ENCODE peak calls at places on chromosomes 4 and X, in seven cellular contexts. L, X, V, G, C, M and E are unnamed samples.

GRCh38 chrX:50952406-50952805 is 41.9 kb downstream of the BMP15 start:
- DNase-seq in L (no peak), X (no peak), V (no peak), G (no peak), C (no peak), M (no peak), E (no peak)

GRCh38 chr4:67712000-67712625 is 11.2 kb upstream of the UBA6 start:
- DNase-seq in L (no peak), X (no peak), V (no peak), G (no peak), C (peak; percentile 16), M (no peak), E (no peak)

GRCh38 chr4:72569719-72570235 is 756 bp upstream of the ADAMTS3 start:
- DNase-seq in L (no peak), X (no peak), V (no peak), G (peak; percentile 17), C (no peak), M (no peak), E (no peak)

GRCh38 chrX:134625315-134625718 is 33.0 kb downstream of the PLAC1 start:
- DNase-seq in L (no peak), X (no peak), V (no peak), G (no peak), C (no peak), M (no peak), E (no peak)

GRCh38 chr4:96912731-96913130 is 1072.8 kb downstream of the PDHA2 start:
- DNase-seq in L (peak; percentile 31), X (no peak), V (no peak), G (no peak), C (peak; percentile 23), M (no peak), E (no peak)

GRCh38 chrX:130418066-130418465 is 16.3 kb downstream of the RBMX2 start:
- DNase-seq in L (no peak), X (no peak), V (no peak), G (no peak), C (no peak), M (no peak), E (no peak)

GRCh38 chr4:68498413-68499007 is 51.2 kb downstream of the TMPRSS11E start:
- DNase-seq in L (peak; percentile 50), X (peak; percentile 90), V (peak; percentile 80), G (peak; percentile 62), C (peak; percentile 78), M (peak; percentile 50), E (peak; percentile 45)

GRCh38 chr4:8281519-8282133 is 12.1 kb downstream of the HTRA3 start:
- DNase-seq in L (no peak), X (no peak), V (no peak), G (peak; percentile 74), C (no peak), M (peak; percentile 78), E (no peak)

GRCh38 chrX:123339201-123339905 is 155.3 kb downstream of the GRIA3 start:
- DNase-seq in L (no peak), X (peak; percentile 14), V (no peak), G (no peak), C (no peak), M (no peak), E (no peak)

GRCh38 chr4:48262926-48263325 is 6.7 kb downstream of the TEC start:
- DNase-seq in L (no peak), X (no peak), V (no peak), G (peak; percentile 75), C (no peak), M (peak; percentile 49), E (no peak)

GRCh38 chrX:47796433-47796906 is 40.2 kb upstream of the ZNF81 start:
- DNase-seq in L (no peak), X (no peak), V (no peak), G (peak; percentile 84), C (no peak), M (no peak), E (no peak)

GRCh38 chr4:135185256-135185655 is 983.7 kb upstream of the PABPC4L start:
- DNase-seq in L (no peak), X (no peak), V (no peak), G (no peak), C (peak; percentile 51), M (no peak), E (no peak)

GRCh38 chrX:15816886-15817285 is 26.6 kb downstream of the ZRSR2 start:
- DNase-seq in L (no peak), X (peak; percentile 28), V (peak; percentile 6), G (no peak), C (peak; percentile 72), M (no peak), E (no peak)

GRCh38 chr4:86921608-86922252 is 13.1 kb upstream of the AFF1 start:
- DNase-seq in L (no peak), X (no peak), V (no peak), G (no peak), C (no peak), M (no peak), E (no peak)

GRCh38 chr4:8913121-8913857 is 41.6 kb upstream of the HMX1 start:
- DNase-seq in L (no peak), X (no peak), V (no peak), G (no peak), C (no peak), M (no peak), E (no peak)

GRCh38 chr4:151389316-151389715 is 19.7 kb upstream of the FHIP1A start:
- DNase-seq in L (no peak), X (no peak), V (no peak), G (no peak), C (no peak), M (no peak), E (no peak)

GRCh38 chr4:118740869-118741268 is 55.7 kb downstream of the METTL14 start:
- DNase-seq in L (no peak), X (no peak), V (peak; percentile 33), G (no peak), C (no peak), M (no peak), E (no peak)

GRCh38 chr4:24928708-24929107 is 15.9 kb upstream of the CCDC149 start:
- DNase-seq in L (no peak), X (no peak), V (no peak), G (no peak), C (no peak), M (no peak), E (no peak)

GRCh38 chrX:103304705-103305104 is 6.1 kb downstream of the BEX2 start:
- DNase-seq in L (no peak), X (no peak), V (no peak), G (no peak), C (no peak), M (no peak), E (no peak)

GRCh38 chr4:43008793-43009192 is 116.3 kb downstream of the GRXCR1 start:
- DNase-seq in L (no peak), X (no peak), V (no peak), G (no peak), C (no peak), M (no peak), E (no peak)

GRCh38 chr4:1077711-1078477 is 35.5 kb downstream of the RNF212 start:
- DNase-seq in L (no peak), X (no peak), V (no peak), G (no peak), C (no peak), M (no peak), E (no peak)

DNA sequence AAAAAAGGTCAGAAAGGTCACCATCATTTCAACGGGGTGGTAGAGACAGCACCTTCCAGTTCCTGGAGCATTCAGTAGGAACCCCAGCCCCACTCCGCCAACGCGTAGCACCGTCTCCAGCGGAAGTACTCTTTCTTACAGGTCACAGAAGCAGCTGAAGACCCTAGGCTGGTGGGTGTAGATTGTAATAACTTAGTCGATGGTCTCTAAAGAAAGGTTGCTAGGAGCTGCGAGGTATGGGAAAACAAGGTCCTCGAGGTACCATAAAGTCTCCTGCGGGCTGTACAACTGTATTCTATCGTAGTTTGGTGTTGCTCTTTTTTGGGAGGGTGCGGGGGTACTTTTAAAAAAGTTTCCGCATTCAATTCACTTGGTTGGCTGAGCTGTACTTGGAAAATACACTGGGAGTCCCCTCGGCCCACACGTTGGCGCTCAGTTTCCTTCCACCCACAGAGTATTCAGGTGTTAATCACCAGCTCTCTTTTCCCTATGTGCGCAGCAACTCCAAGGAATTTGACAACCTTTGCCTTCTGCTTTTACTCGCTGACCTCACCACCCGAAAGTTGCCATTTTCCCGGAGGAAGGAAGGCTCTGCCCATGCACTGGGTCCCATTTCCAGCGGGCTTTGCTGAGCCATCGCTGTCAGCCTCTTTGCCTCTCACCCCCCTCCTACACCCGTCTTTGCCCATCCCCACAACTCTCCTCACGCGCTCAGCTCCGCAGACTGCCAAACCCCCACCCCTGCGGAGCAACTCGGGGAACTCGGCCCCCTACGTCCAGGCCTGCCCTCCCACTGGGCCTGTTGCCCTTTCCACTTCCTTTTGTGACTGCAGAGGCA is 4.8 kb upstream of the SOX3 start:
- DNase-seq in L (no peak), X (no peak), V (no peak), G (no peak), C (peak; percentile 61), M (no peak), E (no peak)
- H3K4me3 ChIP-seq in L (no peak overlapping the region), X (no peak overlapping the region), V (no peak overlapping the region), G (no peak overlapping the region), C (no peak overlapping the region), M (no peak overlapping the region), E (no peak overlapping the region)

DNA sequence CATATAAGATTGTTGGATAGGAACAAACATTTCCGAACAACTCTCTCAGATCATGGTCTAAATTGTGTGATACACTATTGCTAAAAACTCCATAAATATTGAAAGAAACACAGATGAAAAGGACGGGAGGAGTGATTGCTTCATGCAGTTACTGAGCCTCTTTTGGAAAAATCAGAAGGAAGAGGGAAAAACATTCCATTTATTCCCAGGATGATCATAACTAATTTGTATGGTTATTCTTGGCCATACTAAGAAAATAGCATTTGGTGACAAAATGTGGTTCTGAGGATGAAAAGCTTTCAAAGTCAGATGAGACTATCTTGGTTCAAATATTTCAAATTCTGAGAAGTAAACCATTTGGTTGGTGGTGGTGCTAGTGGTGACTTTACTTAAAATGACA is 305.3 kb upstream of the LDB2 start:
- DNase-seq in L (no peak), X (no peak), V (no peak), G (no peak), C (no peak), M (no peak), E (no peak)
- H3K4me3 ChIP-seq in L (no peak overlapping the region), X (no peak overlapping the region), V (no peak overlapping the region), G (no peak overlapping the region), C (no peak overlapping the region), M (no peak overlapping the region), E (no peak overlapping the region)

GRCh38 chr4:6307230-6307629 is 37.6 kb downstream of the WFS1 start:
- DNase-seq in L (no peak), X (no peak), V (no peak), G (no peak), C (no peak), M (peak; percentile 28), E (no peak)

GRCh38 chr4:6308890-6309643 is 39.4 kb downstream of the WFS1 start:
- DNase-seq in L (peak; percentile 57), X (no peak), V (no peak), G (no peak), C (peak; percentile 72), M (no peak), E (no peak)

GRCh38 chr4:6306299-6306698 is 36.6 kb downstream of the WFS1 start:
- DNase-seq in L (no peak), X (no peak), V (no peak), G (no peak), C (no peak), M (no peak), E (no peak)

GRCh38 chr4:6307891-6308290 is 38.2 kb downstream of the WFS1 start:
- DNase-seq in L (no peak), X (no peak), V (no peak), G (no peak), C (no peak), M (no peak), E (no peak)

GRCh38 chr4:6309755-6310154 is 40.1 kb downstream of the WFS1 start:
- DNase-seq in L (no peak), X (no peak), V (no peak), G (no peak), C (peak; percentile 5), M (no peak), E (no peak)
- H3K4me3 ChIP-seq in L (peak overlapping the region; percentile 53), X (no peak overlapping the region), V (no peak overlapping the region), G (no peak overlapping the region), C (no peak overlapping the region), M (no peak overlapping the region), E (peak overlapping the region; percentile 41)

GRCh38 chrX:155188786-155189185 is 27.5 kb upstream of the VBP1 start:
- DNase-seq in L (no peak), X (no peak), V (peak; percentile 25), G (no peak), C (no peak), M (no peak), E (no peak)
- H3K4me3 ChIP-seq in L (no peak overlapping the region), X (no peak overlapping the region), V (no peak overlapping the region), G (no peak overlapping the region), C (no peak overlapping the region), M (no peak overlapping the region), E (no peak overlapping the region)